ENCODE peak calls at places on chromosomes 16 and 17, in nine cellular contexts. V, P, L, O, E, M, I, Y and A are unnamed samples.

GRCh38 chr16:19179890-19180490 is 11.9 kb downstream of the SYT17 start:
- DNase-seq in E (peak), Y (no peak), M (peak), I (peak), O (peak), L (peak), V (peak), P (no peak), A (peak)

GRCh38 chr16:1538804-1539520 is 5.5 kb downstream of the TMEM204 start:
- DNase-seq in P (no peak), I (no peak), O (peak), M (no peak), Y (no peak), V (no peak), L (no peak), E (no peak), A (no peak)

GRCh38 chr17:40827746-40828453 is 5.5 kb upstream of the KRT10 start:
- DNase-seq in I (no peak), L (no peak), Y (peak), P (no peak), V (no peak), M (no peak), O (no peak), E (peak), A (no peak)

GRCh38 chr17:78888911-78889496 is 14.0 kb downstream of the CEP295NL start:
- DNase-seq in O (no peak), I (no peak), L (no peak), M (no peak), Y (no peak), E (no peak), P (no peak), V (no peak), A (no peak)

GRCh38 chr17:47806026-47806912 is 15.3 kb downstream of the OSBPL7 start:
- DNase-seq in I (peak), Y (no peak), L (no peak), P (no peak), M (no peak), E (no peak), V (no peak), O (no peak), A (no peak)

GRCh38 chr17:41483531-41483930 is 2.6 kb upstream of the KRT35 start:
- DNase-seq in I (no peak), E (no peak), M (no peak), O (no peak), V (no peak), Y (no peak), L (no peak), P (no peak), A (no peak)

GRCh38 chr16:19235478-19235877 is 50.1 kb upstream of the CLEC19A start:
- DNase-seq in Y (no peak), L (no peak), P (no peak), I (no peak), O (no peak), V (no peak), M (no peak), E (no peak), A (no peak)

GRCh38 chr17:80800775-80801391 is 190.8 kb upstream of the CHMP6 start:
- DNase-seq in L (no peak), P (no peak), E (no peak), M (no peak), V (no peak), I (peak), Y (no peak), O (no peak), A (no peak)

GRCh38 chr17:57806083-57806830 is 43.6 kb downstream of the MRPS23 start:
- DNase-seq in P (peak), I (no peak), O (no peak), M (no peak), E (no peak), V (no peak), Y (no peak), L (no peak), A (no peak)

GRCh38 chr17:59785091-59785799 is 77.8 kb downstream of the VMP1 start:
- DNase-seq in I (no peak), E (no peak), V (no peak), Y (no peak), L (no peak), P (no peak), O (no peak), M (no peak), A (no peak)

GRCh38 chr17:50837980-50838954 is 2.9 kb downstream of the WFIKKN2 start:
- DNase-seq in O (no peak), I (peak), Y (no peak), L (no peak), M (no peak), E (peak), P (no peak), V (no peak), A (no peak)

GRCh38 chr17:6701719-6702118 is 11.4 kb downstream of the SLC13A5 start:
- DNase-seq in Y (no peak), O (no peak), L (no peak), M (no peak), I (no peak), E (peak), V (peak), P (no peak), A (peak)

GRCh38 chr17:66301418-66301863 is 972 bp upstream of the PRKCA start:
- DNase-seq in M (no peak), P (no peak), Y (no peak), I (no peak), V (no peak), L (no peak), O (no peak), E (no peak), A (no peak)

GRCh38 chr17:36629252-36629847 is 28.0 kb downstream of the MRM1 start:
- DNase-seq in O (peak), E (peak), M (peak), Y (peak), I (peak), L (peak), V (peak), P (no peak), A (peak)

GRCh38 chr16:81729451-81729850 is 49.6 kb upstream of the PLCG2 start:
- DNase-seq in V (no peak), M (no peak), P (no peak), O (no peak), E (no peak), L (no peak), Y (no peak), I (no peak), A (no peak)

GRCh38 chr16:84875846-84876245 is 56.1 kb downstream of the CRISPLD2 start:
- DNase-seq in M (no peak), I (no peak), Y (no peak), P (no peak), O (no peak), L (no peak), E (no peak), V (no peak), A (no peak)

DNA sequence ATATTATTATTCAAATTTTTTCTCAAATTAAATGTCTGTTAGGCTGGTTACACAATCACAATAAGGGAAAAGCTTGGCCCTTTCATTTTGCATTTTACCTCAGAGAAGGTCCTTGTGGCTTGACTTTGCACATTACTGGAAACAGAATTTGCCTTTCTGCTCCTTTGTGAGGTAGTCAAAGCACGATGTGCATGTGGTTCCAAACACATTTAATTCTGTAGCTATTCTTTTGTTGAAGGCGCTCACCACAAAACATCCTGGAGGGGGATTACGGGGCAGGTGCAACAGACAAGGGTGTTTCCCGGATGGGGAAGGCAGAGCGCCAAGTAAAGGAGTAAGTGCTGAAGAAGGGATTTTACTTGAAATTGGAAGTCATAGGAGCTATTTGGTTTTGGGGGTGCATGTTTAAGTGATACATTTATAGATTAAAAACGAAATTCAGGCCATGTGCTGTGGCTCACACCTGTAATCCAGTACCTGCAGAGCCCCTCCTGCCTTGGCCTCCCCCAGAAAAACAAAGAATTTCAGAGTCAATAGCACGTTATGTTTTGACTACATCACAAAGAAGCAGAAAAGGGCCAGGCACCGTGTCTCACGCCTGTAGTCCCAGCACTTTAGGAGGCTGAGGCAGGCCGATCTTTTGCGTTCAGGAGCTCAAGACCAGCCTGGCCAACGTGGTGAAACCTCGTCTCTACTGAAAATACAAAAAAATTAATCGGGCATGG is 31.2 kb upstream of the TENT4B start:
- DNase-seq in M (no peak), L (no peak), O (no peak), P (no peak), Y (no peak), V (peak), I (peak), E (no peak), A (no peak)
- TF ChIP-seq CTCF in M (no peak), L (no peak), O (no peak), P (no peak), Y (no peak), V (no peak), I (no peak), E (no peak), A (no peak)

GRCh38 chr17:77254961-77255741 is 114.4 kb downstream of the SEC14L1 start:
- DNase-seq in I (no peak), L (peak), M (no peak), O (no peak), Y (no peak), V (no peak), P (no peak), E (peak), A (no peak)

GRCh38 chr17:77256710-77257109 is 115.9 kb downstream of the SEC14L1 start:
- DNase-seq in O (no peak), M (no peak), P (no peak), Y (no peak), I (no peak), V (no peak), L (no peak), E (no peak), A (no peak)

GRCh38 chr17:77257169-77257568 is 116.4 kb downstream of the SEC14L1 start:
- DNase-seq in O (no peak), Y (no peak), M (no peak), V (no peak), P (no peak), L (no peak), I (no peak), E (no peak), A (no peak)

GRCh38 chr17:77257596-77258458 is 117.1 kb downstream of the SEC14L1 start:
- DNase-seq in L (no peak), M (no peak), P (no peak), E (no peak), O (no peak), I (no peak), V (no peak), Y (no peak), A (no peak)

GRCh38 chr17:77258638-77259037 is 117.9 kb downstream of the SEC14L1 start:
- DNase-seq in E (no peak), V (no peak), Y (no peak), L (no peak), O (no peak), M (no peak), I (no peak), P (no peak), A (no peak)
- TF ChIP-seq CTCF in E (no peak), V (no peak), Y (no peak), L (no peak), O (no peak), M (no peak), I (no peak), P (no peak), A (no peak)

GRCh38 chr16:69083306-69083941 is 22.0 kb upstream of the HAS3 start:
- DNase-seq in V (no peak), I (no peak), O (no peak), M (no peak), E (no peak), Y (no peak), P (no peak), L (no peak), A (no peak)
- TF ChIP-seq CTCF in V (peak), I (no peak), O (peak), M (no peak), E (no peak), Y (no peak), P (no peak), L (no peak), A (no peak)

GRCh38 chr17:28878981-28879380 is 18.6 kb downstream of the FLOT2 start:
- DNase-seq in L (peak), Y (no peak), I (no peak), E (no peak), V (peak), M (no peak), P (no peak), O (no peak), A (no peak)
- TF ChIP-seq CTCF in L (peak), Y (no peak), I (no peak), E (peak), V (peak), M (peak), P (no peak), O (peak), A (peak)

GRCh38 chr16:56424791-56425438 is 430 bp downstream of the AMFR start:
- DNase-seq in Y (no peak), M (peak), O (peak), V (no peak), L (no peak), P (no peak), E (peak), I (peak), A (peak)

GRCh38 chr16:56426585-56426984 is 1.2 kb upstream of the AMFR start:
- DNase-seq in O (no peak), Y (no peak), E (no peak), M (no peak), L (peak), I (no peak), V (no peak), P (no peak), A (no peak)

GRCh38 chr16:56424404-56424765 is 960 bp downstream of the AMFR start:
- DNase-seq in I (no peak), P (no peak), L (no peak), E (no peak), Y (no peak), V (no peak), O (no peak), M (no peak), A (no peak)

GRCh38 chr16:56423584-56424403 is 1.6 kb downstream of the AMFR start:
- DNase-seq in M (no peak), V (peak), P (no peak), I (no peak), O (no peak), Y (no peak), E (no peak), L (no peak), A (no peak)

DNA sequence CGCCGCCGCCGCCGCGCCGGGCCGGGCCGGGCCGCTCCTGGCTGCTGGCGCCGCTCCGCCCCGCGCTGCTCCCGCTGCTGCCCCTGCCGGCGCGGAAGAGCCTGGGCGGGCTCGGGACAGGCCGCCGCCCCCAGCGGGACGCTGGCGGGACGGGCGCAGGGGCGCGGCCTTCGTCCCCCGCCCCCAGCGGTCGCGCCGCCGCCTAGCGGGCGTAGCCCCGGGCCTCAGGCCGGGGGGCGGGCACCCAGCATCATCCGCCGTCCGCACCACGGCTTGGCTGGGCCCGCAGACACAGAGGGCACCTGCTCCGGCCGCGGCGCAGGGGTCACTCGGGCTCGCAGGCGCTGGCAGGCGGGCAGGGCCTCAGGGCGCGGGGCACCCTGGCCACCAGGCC is at the start of gene AMFR:
- DNase-seq in L (peak), M (peak), I (no peak), P (no peak), O (peak), V (peak), E (peak), Y (no peak), A (peak)
- TF ChIP-seq CTCF in L (peak), M (peak), I (no peak), P (peak), O (peak), V (peak), E (peak), Y (peak), A (peak)

DNA sequence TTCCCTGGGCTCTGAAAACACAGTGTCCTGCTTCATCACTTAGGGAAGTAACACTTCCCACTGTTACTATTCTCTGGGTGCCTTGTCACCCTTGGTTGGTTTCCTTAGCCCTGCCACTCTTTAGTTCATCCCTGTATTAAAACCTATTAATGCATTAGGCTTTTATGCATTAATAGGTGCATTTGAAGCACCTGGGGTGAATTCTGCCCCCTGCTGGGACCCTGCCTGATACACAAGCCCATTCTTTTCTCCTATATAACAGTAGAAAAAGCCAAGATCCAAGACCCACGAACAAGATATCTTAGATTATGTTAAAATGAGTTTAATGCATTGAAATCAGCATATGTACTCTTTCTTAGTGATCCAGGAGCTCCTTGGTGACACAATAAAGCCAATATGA is 235.7 kb downstream of the PMP22 start:
- DNase-seq in O (no peak), M (no peak), L (no peak), I (no peak), V (no peak), P (peak), E (no peak), Y (no peak), A (no peak)
- TF ChIP-seq CTCF in O (no peak), M (no peak), L (no peak), I (no peak), V (no peak), P (no peak), E (no peak), Y (no peak), A (peak)

GRCh38 chr16:74999683-75000480 is 1.1 kb downstream of the ZNRF1 start:
- DNase-seq in V (peak), L (no peak), O (peak), E (peak), I (peak), M (peak), P (no peak), Y (no peak), A (peak)
- TF ChIP-seq CTCF in V (no peak), L (no peak), O (no peak), E (no peak), I (no peak), M (no peak), P (no peak), Y (no peak), A (peak)

DNA sequence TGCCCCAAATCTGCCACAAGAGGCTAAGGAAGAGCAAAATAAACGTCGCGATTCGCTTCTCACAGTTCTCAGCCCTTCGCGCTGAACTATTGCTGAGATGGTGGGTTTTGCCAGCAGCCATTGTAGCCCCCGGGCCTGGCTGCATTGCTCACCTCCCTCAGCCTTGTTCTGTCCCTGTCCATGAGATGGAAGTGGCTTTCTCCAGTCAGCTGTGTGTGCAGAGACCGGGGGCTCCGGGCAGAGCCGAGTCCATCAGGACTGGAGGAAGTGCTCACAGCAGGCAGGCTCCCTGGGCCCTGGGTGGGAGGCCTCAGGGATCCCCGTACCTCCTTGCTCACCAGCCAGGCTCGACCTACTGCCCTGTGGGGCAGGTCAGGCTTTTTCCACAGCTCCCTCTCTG is 27.6 kb upstream of the CAPN15 start:
- DNase-seq in Y (no peak), V (no peak), I (no peak), L (no peak), E (no peak), O (no peak), M (no peak), P (no peak), A (no peak)
- TF ChIP-seq CTCF in Y (no peak), V (no peak), I (no peak), L (no peak), E (no peak), O (no peak), M (no peak), P (no peak), A (no peak)